ENCODE peak calls at places on chromosomes 13 and 19, in four cellular contexts. E, L, T and D are unnamed samples.

GRCh38 chr13:79482271-79482970 is 1.5 kb downstream of the NDFIP2 start:
- DNase-seq in T (no peak), E (no peak), L (no peak), D (no peak)

GRCh38 chr19:390386-391198 is 18.4 kb downstream of the C2CD4C start:
- DNase-seq in L (no peak), T (no peak), E (no peak), D (no peak)

GRCh38 chr19:16825312-16826168 is 3.7 kb upstream of the SIN3B start:
- DNase-seq in L (peak), E (no peak), T (peak), D (no peak)

GRCh38 chr13:101451641-101452040 is 834 bp upstream of the ITGBL1 start:
- DNase-seq in L (no peak), T (no peak), E (no peak), D (no peak)

GRCh38 chr19:41871573-41872383 is 5.3 kb upstream of the CD79A start:
- DNase-seq in E (peak), T (no peak), L (no peak), D (peak)

GRCh38 chr13:21176982-21177284 is 475 bp downstream of the MRPL57 start:
- DNase-seq in L (no peak), E (peak), T (no peak), D (peak)

GRCh38 chr19:41327499-41328156 is 17.7 kb downstream of the CCDC97 start:
- DNase-seq in T (peak), L (peak), E (peak), D (peak)

GRCh38 chr13:112751617-112752016 is 61.8 kb downstream of the ATP11A start:
- DNase-seq in L (no peak), T (no peak), E (no peak), D (no peak)

GRCh38 chr19:51489113-51489512 is 10.8 kb downstream of the CEACAM18 start:
- DNase-seq in T (no peak), L (no peak), E (no peak), D (no peak)

GRCh38 chr19:33530842-33531241 is 9.3 kb upstream of the PEPD start:
- DNase-seq in E (no peak), L (no peak), T (no peak), D (no peak)

GRCh38 chr19:16023558-16023915 is 52.8 kb upstream of the TPM4 start:
- DNase-seq in E (no peak), L (no peak), T (no peak), D (no peak)

GRCh38 chr13:20686167-20686566 is 17.3 kb upstream of the IL17D start:
- DNase-seq in E (no peak), L (no peak), T (no peak), D (no peak)

GRCh38 chr19:40517248-40517647 is 50.4 kb downstream of the SPTBN4 start:
- DNase-seq in L (no peak), E (no peak), T (no peak), D (no peak)

GRCh38 chr13:101398191-101398590 is 18.1 kb downstream of the NALCN start:
- DNase-seq in L (no peak), E (no peak), T (no peak), D (no peak)

GRCh38 chr13:47000166-47000565 is 103.3 kb upstream of the HTR2A start:
- DNase-seq in E (no peak), L (no peak), T (no peak), D (no peak)

GRCh38 chr13:64314286-64314685 is 2898.6 kb upstream of the PCDH20 start:
- DNase-seq in T (no peak), L (no peak), E (no peak), D (no peak)

GRCh38 chr13:114066956-114067355 is 65.5 kb downstream of the RASA3 start:
- DNase-seq in T (no peak), L (no peak), E (no peak), D (no peak)

GRCh38 chr19:44925114-44925891 is 10.9 kb downstream of the APOC1 start:
- DNase-seq in T (peak), L (no peak), E (no peak), D (peak)

GRCh38 chr19:55113570-55114039 is 3.8 kb downstream of the PPP1R12C start:
- DNase-seq in L (peak), T (peak), E (no peak), D (no peak)

GRCh38 chr13:48068952-48069351 is 26.0 kb downstream of the MED4 start:
- DNase-seq in T (no peak), E (no peak), L (no peak), D (no peak)

GRCh38 chr19:801861-802496 is 4.7 kb downstream of the PTBP1 start:
- DNase-seq in E (no peak), L (peak), T (no peak), D (no peak)

GRCh38 chr13:74068471-74068870 is 65.7 kb downstream of the KLF12 start:
- DNase-seq in E (no peak), L (no peak), T (no peak), D (no peak)

GRCh38 chr13:109704771-109705628 is 81.4 kb downstream of the IRS2 start:
- DNase-seq in L (no peak), T (peak), E (no peak), D (no peak)